ENCODE peak calls at places on chromosome 1, in five cellular contexts. Q, S, M, U and G are unnamed samples.

GRCh38 chr1:4171480-4172450 is 271.7 kb upstream of the C1orf174 start:
- DNase-seq in Q (no peak), M (peak; percentile 89), S (no peak), U (no peak), G (no peak)

GRCh38 chr1:108719654-108720435 is 7.1 kb downstream of the FNDC7 start:
- DNase-seq in U (peak; percentile 44), Q (peak; percentile 81), M (no peak), S (peak; percentile 90), G (peak; percentile 76)

GRCh38 chr1:36948147-36948546 is 86.2 kb downstream of the GRIK3 start:
- DNase-seq in Q (no peak), U (no peak), M (no peak), S (no peak), G (no peak)

GRCh38 chr1:217344712-217345111 is 286.2 kb downstream of the GPATCH2 start:
- DNase-seq in Q (no peak), M (no peak), S (no peak), U (no peak), G (no peak)

GRCh38 chr1:63512584-63512983 is 10.4 kb downstream of the ITGB3BP start:
- DNase-seq in Q (no peak), U (no peak), M (no peak), S (no peak), G (no peak)

GRCh38 chr1:22347854-22348760 is 103.5 kb upstream of the ZBTB40 start:
- DNase-seq in Q (peak; percentile 35), M (no peak), S (no peak), U (peak; percentile 46), G (no peak)

GRCh38 chr1:183907106-183907505 is 102.2 kb downstream of the RGL1 start:
- DNase-seq in S (peak; percentile 44), U (no peak), Q (no peak), M (no peak), G (no peak)

GRCh38 chr1:244409648-244410164 is 42.0 kb downstream of the ADSS2 start:
- DNase-seq in S (no peak), M (no peak), U (no peak), Q (no peak), G (no peak)

GRCh38 chr1:202579806-202580205 is 130.4 kb downstream of the SYT2 start:
- DNase-seq in M (no peak), U (no peak), S (peak; percentile 96), Q (peak; percentile 93), G (peak; percentile 97)

DNA sequence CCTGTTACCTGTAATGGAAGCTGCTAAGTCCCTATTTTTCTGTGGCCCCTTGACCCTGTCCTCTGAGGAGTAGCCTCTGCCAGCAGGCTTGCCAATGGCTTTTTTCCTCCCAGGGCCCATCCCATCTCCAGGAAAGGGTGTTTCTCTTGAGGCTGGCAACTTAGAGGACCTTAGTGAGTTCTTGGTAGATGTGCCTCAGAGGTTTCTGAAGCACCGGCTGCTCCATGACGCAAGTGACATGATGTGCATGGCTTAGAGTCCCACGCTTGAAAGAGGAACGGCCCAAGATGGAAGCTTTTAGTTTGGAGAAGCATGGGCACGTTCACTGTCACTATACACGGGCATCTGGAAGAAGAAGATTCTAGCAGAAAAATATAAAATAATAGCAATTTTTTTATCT is 63.0 kb downstream of the TGFB2 start:
- DNase-seq in S (no peak), Q (no peak), M (no peak), U (no peak), G (no peak)
- TF ChIP-seq CTCF in S (no peak), Q (no peak), M (no peak), U (no peak), G (no peak)

GRCh38 chr1:11828511-11828910 is 19.1 kb downstream of the NPPA start:
- DNase-seq in Q (no peak), M (no peak), S (no peak), U (no peak), G (no peak)
- H3K4me3 ChIP-seq in Q (no peak overlapping the region), M (no peak overlapping the region), S (no peak overlapping the region), U (no peak overlapping the region), G (no peak overlapping the region)

DNA sequence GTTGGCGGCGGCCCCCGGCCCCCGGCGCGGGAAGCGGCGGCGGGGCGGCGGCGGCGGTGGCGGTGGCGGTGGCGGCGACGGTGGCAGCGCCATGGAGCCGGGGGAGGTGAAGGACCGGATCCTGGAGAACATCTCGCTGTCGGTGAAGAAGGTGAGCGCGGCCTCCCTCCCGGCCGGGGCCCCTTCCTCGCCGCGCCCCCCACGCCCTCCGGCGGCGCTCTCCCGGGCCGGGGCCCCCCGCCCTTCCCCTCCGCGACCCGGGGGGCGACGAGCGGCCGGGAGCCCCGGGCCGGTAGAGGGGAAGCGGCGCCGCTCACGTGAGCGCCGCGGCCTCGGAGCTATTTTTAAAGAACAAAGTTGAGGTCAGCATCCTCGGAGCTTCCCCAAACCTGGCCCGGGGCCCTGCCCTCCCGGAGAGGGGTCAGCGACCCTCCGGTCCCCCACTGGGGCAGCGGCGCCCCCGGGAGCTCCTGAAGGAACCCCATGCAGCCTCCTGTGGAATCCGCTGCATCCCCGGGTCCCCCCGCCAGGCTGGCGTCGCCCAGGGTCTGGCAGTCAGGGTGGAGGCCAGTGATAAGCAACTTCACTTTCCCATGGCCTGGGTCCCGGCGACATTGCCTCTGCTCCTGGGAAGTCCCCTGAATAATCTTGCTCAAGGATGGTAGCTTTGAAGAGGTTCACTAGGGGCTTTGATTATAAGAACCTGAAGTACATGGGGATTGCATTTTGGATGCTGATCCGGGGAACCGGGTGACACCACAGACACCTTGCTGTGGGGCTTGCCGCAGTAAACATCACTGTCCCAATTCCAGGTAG is 556 bp downstream of the PLEKHM2 start:
- DNase-seq in Q (no peak), U (peak; percentile 50), M (no peak), S (no peak), G (no peak)
- TF ChIP-seq CTCF in Q (no peak), U (no peak), M (no peak), S (no peak), G (no peak)

GRCh38 chr1:205375816-205376545 is 19.3 kb upstream of the KLHDC8A start:
- DNase-seq in Q (peak; percentile 55), S (peak; percentile 68), U (peak; percentile 78), M (peak; percentile 88), G (peak; percentile 60)
- H3K4me3 ChIP-seq in Q (no peak overlapping the region), S (no peak overlapping the region), U (no peak overlapping the region), M (no peak overlapping the region), G (no peak overlapping the region)

GRCh38 chr1:180194048-180194425 is 36.0 kb upstream of the LHX4 start:
- DNase-seq in Q (no peak), S (no peak), M (no peak), U (no peak), G (no peak)

GRCh38 chr1:180193371-180194047 is 36.6 kb upstream of the LHX4 start:
- DNase-seq in U (no peak), S (no peak), M (no peak), Q (no peak), G (no peak)

GRCh38 chr1:180194546-180195207 is 35.4 kb upstream of the LHX4 start:
- DNase-seq in M (no peak), S (no peak), U (no peak), Q (no peak), G (no peak)

GRCh38 chr1:180190091-180190490 is 35.4 kb downstream of the QSOX1 start:
- DNase-seq in Q (no peak), M (no peak), U (no peak), S (no peak), G (no peak)

GRCh38 chr1:180192172-180192571 is 37.5 kb downstream of the QSOX1 start:
- DNase-seq in U (no peak), M (no peak), Q (no peak), S (no peak), G (no peak)
- TF ChIP-seq CTCF in U (no peak), M (no peak), Q (no peak), S (no peak), G (no peak)

DNA sequence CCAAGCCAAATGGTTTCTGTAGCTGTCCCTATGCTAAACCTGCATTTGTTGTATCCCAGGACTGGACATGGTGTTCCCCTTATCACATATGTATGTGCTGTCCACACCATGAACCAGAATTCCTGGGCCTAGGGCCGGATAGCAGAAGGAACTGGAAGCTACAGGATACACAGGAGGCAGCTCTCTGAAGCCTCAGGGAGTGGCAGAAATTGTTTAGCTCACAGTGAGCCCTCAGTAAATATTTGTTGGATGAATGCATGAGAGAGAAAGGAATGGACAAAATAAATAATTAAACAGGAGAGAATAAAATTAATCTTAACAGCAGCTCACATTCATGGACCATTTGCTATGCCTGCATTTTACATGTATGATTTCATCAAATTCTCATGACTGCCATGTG is 2.1 kb downstream of the NIPAL3 start:
- DNase-seq in Q (no peak), U (no peak), S (peak; percentile 65), M (no peak), G (peak; percentile 40)
- H3K4me3 ChIP-seq in Q (no peak overlapping the region), U (no peak overlapping the region), S (peak overlapping the region; percentile 19), M (no peak overlapping the region), G (no peak overlapping the region)

GRCh38 chr1:165631403-165632151 is 543 bp downstream of the MGST3 start:
- DNase-seq in M (no peak), Q (peak; percentile 88), S (peak; percentile 89), U (peak; percentile 82), G (peak; percentile 84)
- TF ChIP-seq CTCF in M (no peak), Q (peak; percentile 7), S (peak; percentile 34), U (no peak), G (peak; percentile 40)

GRCh38 chr1:24505816-24506215 is 3.2 kb downstream of the RCAN3 start:
- DNase-seq in M (no peak), Q (no peak), U (no peak), S (no peak), G (no peak)

GRCh38 chr1:24502168-24503002 is at the start of gene RCAN3:
- DNase-seq in Q (peak; percentile 83), M (peak; percentile 92), S (peak; percentile 75), U (peak; percentile 95), G (peak; percentile 85)

GRCh38 chr1:24503003-24503751 is 541 bp downstream of the RCAN3 start:
- DNase-seq in S (no peak), M (no peak), Q (no peak), U (peak; percentile 25), G (no peak)

GRCh38 chr1:24503870-24504523 is 1.4 kb downstream of the RCAN3 start:
- DNase-seq in S (no peak), U (no peak), M (no peak), Q (no peak), G (no peak)

DNA sequence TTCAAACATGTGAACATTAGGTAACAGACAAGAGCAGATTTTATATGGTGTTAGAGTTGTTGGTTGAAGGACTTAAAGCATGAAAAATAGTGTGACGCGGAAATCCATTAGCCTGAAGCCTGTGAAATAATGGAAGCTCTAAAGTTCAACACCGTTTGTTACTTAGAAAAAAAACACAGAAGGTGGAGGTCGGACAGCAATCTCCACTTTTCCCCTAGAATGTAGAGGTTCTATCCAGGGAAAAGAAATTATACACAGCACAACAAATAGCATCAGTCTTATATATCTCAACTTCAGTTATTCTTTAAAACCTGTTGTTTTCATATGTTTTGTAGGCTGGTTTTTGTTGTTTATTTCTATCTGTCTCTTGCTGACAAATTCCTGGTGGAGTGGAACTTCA is 1.9 kb downstream of the RCAN3 start:
- DNase-seq in S (no peak), Q (no peak), U (no peak), M (no peak), G (no peak)
- H3K4me3 ChIP-seq in S (no peak overlapping the region), Q (no peak overlapping the region), U (no peak overlapping the region), M (no peak overlapping the region), G (no peak overlapping the region)

DNA sequence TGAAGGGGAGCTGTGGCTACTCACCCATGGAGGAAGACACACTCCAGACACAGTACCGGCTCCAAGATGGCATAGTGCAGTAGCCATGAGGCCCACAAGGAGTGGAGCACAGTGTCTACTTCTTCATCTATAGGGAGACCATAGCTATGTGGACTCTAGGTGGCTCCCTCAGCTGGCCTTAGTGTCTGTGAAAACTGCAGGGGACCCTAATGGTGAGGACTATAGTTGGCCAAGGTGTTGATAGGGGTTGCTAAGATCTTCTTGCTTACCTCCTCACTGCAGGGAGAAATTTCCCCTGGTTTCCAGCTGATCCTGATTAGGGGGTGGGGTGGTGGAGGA is 58.9 kb downstream of the DIPK1A start:
- DNase-seq in Q (no peak), U (no peak), M (no peak), S (no peak), G (no peak)
- TF ChIP-seq CTCF in Q (no peak), U (no peak), M (no peak), S (no peak), G (no peak)

GRCh38 chr1:967466-968343 is 1.4 kb downstream of the PLEKHN1 start:
- DNase-seq in U (no peak), S (no peak), M (no peak), Q (no peak), G (no peak)
- H3K4me3 ChIP-seq in U (no peak overlapping the region), S (no peak overlapping the region), M (peak overlapping the region; percentile 56), Q (no peak overlapping the region), G (no peak overlapping the region)